ENCODE peak calls at places on chromosomes 11 and 22, in four cellular contexts. One of them, this sample, is unnamed.

GRCh38 chr11:4606231-4607015 is 1.6 kb downstream of the TRIM68 start:
- DNase-seq in posterior cingulate gyrus: no peak
- DNase-seq in mesothelial cell of epicardium: no peak
- DNase-seq in cardiac septum: no peak
- DNase-seq in this sample: no peak

GRCh38 chr11:70581991-70582885 is 183.9 kb downstream of the CTTN start:
- DNase-seq in posterior cingulate gyrus: no peak
- DNase-seq in mesothelial cell of epicardium: no peak
- DNase-seq in cardiac septum: peak; percentile 47
- DNase-seq in this sample: no peak

GRCh38 chr22:43226368-43226979 is 39.5 kb upstream of the TTLL12 start:
- DNase-seq in posterior cingulate gyrus: no peak
- DNase-seq in mesothelial cell of epicardium: no peak
- DNase-seq in cardiac septum: no peak
- DNase-seq in this sample: no peak

GRCh38 chr22:28800308-28801041 is at the start of gene XBP1:
- DNase-seq in posterior cingulate gyrus: peak; percentile 90
- DNase-seq in mesothelial cell of epicardium: peak; percentile 87
- DNase-seq in cardiac septum: peak; percentile 98
- DNase-seq in this sample: peak; percentile 80

GRCh38 chr22:50302564-50302963 is 4.9 kb downstream of the PLXNB2 start:
- DNase-seq in posterior cingulate gyrus: no peak
- DNase-seq in mesothelial cell of epicardium: no peak
- DNase-seq in cardiac septum: no peak
- DNase-seq in this sample: no peak

GRCh38 chr11:1574256-1575242 is 2.5 kb upstream of the DUSP8 start:
- DNase-seq in posterior cingulate gyrus: no peak
- DNase-seq in mesothelial cell of epicardium: no peak
- DNase-seq in cardiac septum: no peak
- DNase-seq in this sample: no peak

GRCh38 chr11:66037327-66037726 is 11.0 kb upstream of the CATSPER1 start:
- DNase-seq in posterior cingulate gyrus: no peak
- DNase-seq in mesothelial cell of epicardium: no peak
- DNase-seq in cardiac septum: no peak
- DNase-seq in this sample: no peak

GRCh38 chr11:132402056-132402684 is 1031.8 kb downstream of the NTM start:
- DNase-seq in posterior cingulate gyrus: peak; percentile 48
- DNase-seq in mesothelial cell of epicardium: no peak
- DNase-seq in cardiac septum: no peak
- DNase-seq in this sample: no peak

GRCh38 chr22:41752011-41752975 is 48.2 kb upstream of the CCDC134 start:
- DNase-seq in posterior cingulate gyrus: no peak
- DNase-seq in mesothelial cell of epicardium: no peak
- DNase-seq in cardiac septum: no peak
- DNase-seq in this sample: no peak

GRCh38 chr11:124900464-124900863 is 2.8 kb upstream of the ROBO4 start:
- DNase-seq in posterior cingulate gyrus: no peak
- DNase-seq in mesothelial cell of epicardium: no peak
- DNase-seq in cardiac septum: no peak
- DNase-seq in this sample: no peak

GRCh38 chr22:32380991-32381390 is 23.3 kb downstream of the RFPL3 start:
- DNase-seq in posterior cingulate gyrus: no peak
- DNase-seq in mesothelial cell of epicardium: no peak
- DNase-seq in cardiac septum: no peak
- DNase-seq in this sample: no peak

GRCh38 chr22:47102648-47103047 is 340.2 kb downstream of the TBC1D22A start:
- DNase-seq in posterior cingulate gyrus: no peak
- DNase-seq in mesothelial cell of epicardium: no peak
- DNase-seq in cardiac septum: no peak
- DNase-seq in this sample: no peak

GRCh38 chr22:39503590-39503989 is 1.5 kb downstream of the MIEF1 start:
- DNase-seq in posterior cingulate gyrus: no peak
- DNase-seq in mesothelial cell of epicardium: no peak
- DNase-seq in cardiac septum: no peak
- DNase-seq in this sample: no peak

GRCh38 chr11:24239016-24239720 is 257.7 kb upstream of the LUZP2 start:
- DNase-seq in posterior cingulate gyrus: no peak
- DNase-seq in mesothelial cell of epicardium: no peak
- DNase-seq in cardiac septum: no peak
- DNase-seq in this sample: no peak

GRCh38 chr11:1749020-1749758 is 1.2 kb downstream of the IFITM10 start:
- DNase-seq in posterior cingulate gyrus: no peak
- DNase-seq in mesothelial cell of epicardium: no peak
- DNase-seq in cardiac septum: no peak
- DNase-seq in this sample: no peak

GRCh38 chr22:38767313-38767712 is 11.5 kb upstream of the SUN2 start:
- DNase-seq in posterior cingulate gyrus: no peak
- DNase-seq in mesothelial cell of epicardium: no peak
- DNase-seq in cardiac septum: no peak
- DNase-seq in this sample: no peak

GRCh38 chr11:4626207-4627105 is 10.8 kb upstream of the OR51D1 start:
- DNase-seq in posterior cingulate gyrus: no peak
- DNase-seq in mesothelial cell of epicardium: peak; percentile 42
- DNase-seq in cardiac septum: no peak
- DNase-seq in this sample: no peak

GRCh38 chr11:134024420-134025085 is 44.3 kb upstream of the JAM3 start:
- DNase-seq in posterior cingulate gyrus: no peak
- DNase-seq in mesothelial cell of epicardium: no peak
- DNase-seq in cardiac septum: no peak
- DNase-seq in this sample: no peak

GRCh38 chr22:17118342-17118741 is 2.8 kb downstream of the TMEM121B start:
- DNase-seq in posterior cingulate gyrus: no peak
- DNase-seq in mesothelial cell of epicardium: no peak
- DNase-seq in cardiac septum: no peak
- DNase-seq in this sample: no peak

GRCh38 chr22:49476176-49476575 is 351.5 kb downstream of the BRD1 start:
- DNase-seq in posterior cingulate gyrus: no peak
- DNase-seq in mesothelial cell of epicardium: no peak
- DNase-seq in cardiac septum: no peak
- DNase-seq in this sample: no peak

GRCh38 chr11:98365185-98365584 is 655.6 kb upstream of the CNTN5 start:
- DNase-seq in posterior cingulate gyrus: no peak
- DNase-seq in mesothelial cell of epicardium: no peak
- DNase-seq in cardiac septum: no peak
- DNase-seq in this sample: no peak

GRCh38 chr11:82930229-82930628 is 28.7 kb downstream of the DDIAS start:
- DNase-seq in posterior cingulate gyrus: no peak
- DNase-seq in mesothelial cell of epicardium: no peak
- DNase-seq in cardiac septum: no peak
- DNase-seq in this sample: no peak

GRCh38 chr11:84581083-84581482 is 1046.1 kb downstream of the DLG2 start:
- DNase-seq in posterior cingulate gyrus: no peak
- DNase-seq in mesothelial cell of epicardium: no peak
- DNase-seq in cardiac septum: no peak
- DNase-seq in this sample: no peak

GRCh38 chr11:90222459-90223247 is at the start of gene CHORDC1:
- DNase-seq in posterior cingulate gyrus: peak; percentile 89
- DNase-seq in mesothelial cell of epicardium: peak; percentile 66
- DNase-seq in cardiac septum: peak; percentile 97
- DNase-seq in this sample: peak; percentile 88

GRCh38 chr11:99197477-99197876 is 176.7 kb downstream of the CNTN5 start:
- DNase-seq in posterior cingulate gyrus: no peak
- DNase-seq in mesothelial cell of epicardium: no peak
- DNase-seq in cardiac septum: no peak
- DNase-seq in this sample: no peak

This sample was measured in stimulated activated CD8-positive, alpha-beta memory T cell treated with anti-CD3 and anti-CD28 coated beads, Interleukin-2, amount 100 ng/mL, for 1 hour.